ENCODE peak calls at places on chromosomes 16 and 17, in six cellular contexts. One of them, this sample, is unnamed.

GRCh38 chr17:45895304-45895968 is 1.1 kb downstream of the MAPT start:
- DNase-seq in HFF-Myc: no peak
- DNase-seq in gastrocnemius medialis: peak
- DNase-seq in thyroid gland: peak
- DNase-seq in K562: no peak
- DNase-seq in A549: peak
- DNase-seq in this sample: no peak

GRCh38 chr17:49646391-49647255 is 31.3 kb downstream of the SPOP start:
- DNase-seq in HFF-Myc: peak
- DNase-seq in gastrocnemius medialis: peak
- DNase-seq in thyroid gland: peak
- DNase-seq in K562: no peak
- DNase-seq in A549: no peak
- DNase-seq in this sample: peak

GRCh38 chr16:23014592-23014991 is 134.7 kb downstream of the USP31 start:
- DNase-seq in HFF-Myc: no peak
- DNase-seq in gastrocnemius medialis: no peak
- DNase-seq in thyroid gland: no peak
- DNase-seq in K562: peak
- DNase-seq in A549: no peak
- DNase-seq in this sample: no peak

GRCh38 chr16:22123759-22124490 is 31.6 kb downstream of the VWA3A start:
- DNase-seq in HFF-Myc: no peak
- DNase-seq in gastrocnemius medialis: no peak
- DNase-seq in thyroid gland: no peak
- DNase-seq in K562: no peak
- DNase-seq in A549: peak
- DNase-seq in this sample: no peak

GRCh38 chr16:54098247-54098646 is 188.3 kb downstream of the IRX3 start:
- DNase-seq in HFF-Myc: no peak
- DNase-seq in gastrocnemius medialis: no peak
- DNase-seq in thyroid gland: no peak
- DNase-seq in K562: no peak
- DNase-seq in A549: no peak
- DNase-seq in this sample: no peak

GRCh38 chr17:38798614-38799500 is 499 bp downstream of the PIP4K2B start:
- DNase-seq in HFF-Myc: no peak
- DNase-seq in gastrocnemius medialis: peak
- DNase-seq in thyroid gland: peak
- DNase-seq in K562: peak
- DNase-seq in A549: peak
- DNase-seq in this sample: no peak

GRCh38 chr16:66427036-66427446 is at the start of gene BEAN1:
- DNase-seq in HFF-Myc: no peak
- DNase-seq in gastrocnemius medialis: no peak
- DNase-seq in thyroid gland: peak
- DNase-seq in K562: peak
- DNase-seq in A549: peak
- DNase-seq in this sample: no peak

GRCh38 chr16:4060823-4061222 is 55.4 kb downstream of the ADCY9 start:
- DNase-seq in HFF-Myc: no peak
- DNase-seq in gastrocnemius medialis: no peak
- DNase-seq in thyroid gland: no peak
- DNase-seq in K562: no peak
- DNase-seq in A549: no peak
- DNase-seq in this sample: no peak

GRCh38 chr17:3892095-3892998 is 506 bp downstream of the CAMKK1 start:
- DNase-seq in HFF-Myc: no peak
- DNase-seq in gastrocnemius medialis: peak
- DNase-seq in thyroid gland: peak
- DNase-seq in K562: peak
- DNase-seq in A549: peak
- DNase-seq in this sample: no peak

GRCh38 chr16:8564934-8565345 is 25.4 kb downstream of the TMEM114 start:
- DNase-seq in HFF-Myc: no peak
- DNase-seq in gastrocnemius medialis: no peak
- DNase-seq in thyroid gland: no peak
- DNase-seq in K562: no peak
- DNase-seq in A549: no peak
- DNase-seq in this sample: no peak

GRCh38 chr17:42179911-42180410 is 981 bp downstream of the KCNH4 start:
- DNase-seq in HFF-Myc: no peak
- DNase-seq in gastrocnemius medialis: no peak
- DNase-seq in thyroid gland: peak
- DNase-seq in K562: peak
- DNase-seq in A549: no peak
- DNase-seq in this sample: no peak

GRCh38 chr16:87060026-87060986 is 256.9 kb downstream of the C16orf95 start:
- DNase-seq in HFF-Myc: no peak
- DNase-seq in gastrocnemius medialis: no peak
- DNase-seq in thyroid gland: peak
- DNase-seq in K562: peak
- DNase-seq in A549: no peak
- DNase-seq in this sample: peak

GRCh38 chr16:17002557-17002956 is 468.2 kb downstream of the XYLT1 start:
- DNase-seq in HFF-Myc: no peak
- DNase-seq in gastrocnemius medialis: no peak
- DNase-seq in thyroid gland: no peak
- DNase-seq in K562: no peak
- DNase-seq in A549: no peak
- DNase-seq in this sample: no peak

GRCh38 chr17:35170968-35171771 is 23.0 kb downstream of the SLC35G3 start:
- DNase-seq in HFF-Myc: no peak
- DNase-seq in gastrocnemius medialis: no peak
- DNase-seq in thyroid gland: no peak
- DNase-seq in K562: no peak
- DNase-seq in A549: peak
- DNase-seq in this sample: no peak

GRCh38 chr17:74474043-74474792 is 7.8 kb downstream of the CD300A start:
- DNase-seq in HFF-Myc: no peak
- DNase-seq in gastrocnemius medialis: no peak
- DNase-seq in thyroid gland: no peak
- DNase-seq in K562: no peak
- DNase-seq in A549: no peak
- DNase-seq in this sample: no peak

GRCh38 chr16:79653337-79654000 is 52.9 kb upstream of the MAF start:
- DNase-seq in HFF-Myc: no peak
- DNase-seq in gastrocnemius medialis: no peak
- DNase-seq in thyroid gland: peak
- DNase-seq in K562: no peak
- DNase-seq in A549: no peak
- DNase-seq in this sample: no peak

GRCh38 chr16:85202631-85203461 is 90.6 kb upstream of the CIBAR2 start:
- DNase-seq in HFF-Myc: peak
- DNase-seq in gastrocnemius medialis: peak
- DNase-seq in thyroid gland: peak
- DNase-seq in K562: no peak
- DNase-seq in A549: no peak
- DNase-seq in this sample: peak

GRCh38 chr16:1789643-1790045 is 3.9 kb downstream of the IGFALS start:
- DNase-seq in HFF-Myc: no peak
- DNase-seq in gastrocnemius medialis: no peak
- DNase-seq in thyroid gland: no peak
- DNase-seq in K562: no peak
- DNase-seq in A549: no peak
- DNase-seq in this sample: no peak

GRCh38 chr17:66767164-66767933 is 67.6 kb upstream of the CACNG5 start:
- DNase-seq in HFF-Myc: no peak
- DNase-seq in gastrocnemius medialis: no peak
- DNase-seq in thyroid gland: peak
- DNase-seq in K562: no peak
- DNase-seq in A549: no peak
- DNase-seq in this sample: no peak

GRCh38 chr17:45782889-45783592 is 1.1 kb upstream of the CRHR1 start:
- DNase-seq in HFF-Myc: no peak
- DNase-seq in gastrocnemius medialis: no peak
- DNase-seq in thyroid gland: peak
- DNase-seq in K562: peak
- DNase-seq in A549: peak
- DNase-seq in this sample: no peak

GRCh38 chr16:25126820-25127232 is 15.3 kb downstream of the LCMT1 start:
- DNase-seq in HFF-Myc: peak
- DNase-seq in gastrocnemius medialis: no peak
- DNase-seq in thyroid gland: no peak
- DNase-seq in K562: peak
- DNase-seq in A549: peak
- DNase-seq in this sample: peak

GRCh38 chr17:32569171-32570080 is 82.6 kb downstream of the CDK5R1 start:
- DNase-seq in HFF-Myc: no peak
- DNase-seq in gastrocnemius medialis: no peak
- DNase-seq in thyroid gland: no peak
- DNase-seq in K562: no peak
- DNase-seq in A549: no peak
- DNase-seq in this sample: no peak

GRCh38 chr17:2179615-2180295 is 123.8 kb downstream of the SMG6 start:
- DNase-seq in HFF-Myc: peak
- DNase-seq in gastrocnemius medialis: peak
- DNase-seq in thyroid gland: peak
- DNase-seq in K562: no peak
- DNase-seq in A549: no peak
- DNase-seq in this sample: peak

GRCh38 chr17:21164226-21165019 is 37.7 kb downstream of the DHRS7B start:
- DNase-seq in HFF-Myc: no peak
- DNase-seq in gastrocnemius medialis: no peak
- DNase-seq in thyroid gland: no peak
- DNase-seq in K562: no peak
- DNase-seq in A549: no peak
- DNase-seq in this sample: no peak

GRCh38 chr17:82297280-82297803 is 20.1 kb downstream of the CD7 start:
- DNase-seq in HFF-Myc: no peak
- DNase-seq in gastrocnemius medialis: peak
- DNase-seq in thyroid gland: peak
- DNase-seq in K562: peak
- DNase-seq in A549: peak
- DNase-seq in this sample: peak

GRCh38 chr17:21089145-21089544 is 37.6 kb upstream of the DHRS7B start:
- DNase-seq in HFF-Myc: peak
- DNase-seq in gastrocnemius medialis: no peak
- DNase-seq in thyroid gland: no peak
- DNase-seq in K562: no peak
- DNase-seq in A549: no peak
- DNase-seq in this sample: no peak

GRCh38 chr16:67210069-67210937 is 11.4 kb downstream of the ELMO3 start:
- DNase-seq in HFF-Myc: no peak
- DNase-seq in gastrocnemius medialis: no peak
- DNase-seq in thyroid gland: no peak
- DNase-seq in K562: no peak
- DNase-seq in A549: no peak
- DNase-seq in this sample: no peak

GRCh38 chr16:19014456-19014855 is 30.7 kb downstream of the TMC7 start:
- DNase-seq in HFF-Myc: no peak
- DNase-seq in gastrocnemius medialis: no peak
- DNase-seq in thyroid gland: no peak
- DNase-seq in K562: peak
- DNase-seq in A549: no peak
- DNase-seq in this sample: no peak

GRCh38 chr17:4304417-4305027 is 40.7 kb upstream of the ANKFY1 start:
- DNase-seq in HFF-Myc: no peak
- DNase-seq in gastrocnemius medialis: no peak
- DNase-seq in thyroid gland: peak
- DNase-seq in K562: peak
- DNase-seq in A549: peak
- DNase-seq in this sample: peak

GRCh38 chr17:80649672-80650338 is 105.2 kb downstream of the RPTOR start:
- DNase-seq in HFF-Myc: peak
- DNase-seq in gastrocnemius medialis: peak
- DNase-seq in thyroid gland: peak
- DNase-seq in K562: peak
- DNase-seq in A549: peak
- DNase-seq in this sample: no peak
- TF ChIP-seq CTCF in HFF-Myc: peak
- TF ChIP-seq CTCF in gastrocnemius medialis: peak
- TF ChIP-seq CTCF in thyroid gland: no peak
- TF ChIP-seq CTCF in K562: peak
- TF ChIP-seq CTCF in A549: peak
- TF ChIP-seq CTCF in this sample: peak

GRCh38 chr16:11420895-11421294 is 75.6 kb downstream of the RMI2 start:
- DNase-seq in HFF-Myc: no peak
- DNase-seq in gastrocnemius medialis: no peak
- DNase-seq in thyroid gland: no peak
- DNase-seq in K562: no peak
- DNase-seq in A549: no peak
- DNase-seq in this sample: no peak

GRCh38 chr16:11416228-11417001 is 71.2 kb downstream of the RMI2 start:
- DNase-seq in HFF-Myc: no peak
- DNase-seq in gastrocnemius medialis: no peak
- DNase-seq in thyroid gland: no peak
- DNase-seq in K562: no peak
- DNase-seq in A549: no peak
- DNase-seq in this sample: no peak

GRCh38 chr16:11414815-11415775 is 69.8 kb downstream of the RMI2 start:
- DNase-seq in HFF-Myc: no peak
- DNase-seq in gastrocnemius medialis: no peak
- DNase-seq in thyroid gland: no peak
- DNase-seq in K562: no peak
- DNase-seq in A549: no peak
- DNase-seq in this sample: no peak

GRCh38 chr16:11417487-11417886 is 72.2 kb downstream of the RMI2 start:
- DNase-seq in HFF-Myc: no peak
- DNase-seq in gastrocnemius medialis: no peak
- DNase-seq in thyroid gland: no peak
- DNase-seq in K562: no peak
- DNase-seq in A549: no peak
- DNase-seq in this sample: no peak

GRCh38 chr16:11418506-11418905 is 73.2 kb downstream of the RMI2 start:
- DNase-seq in HFF-Myc: no peak
- DNase-seq in gastrocnemius medialis: no peak
- DNase-seq in thyroid gland: no peak
- DNase-seq in K562: no peak
- DNase-seq in A549: no peak
- DNase-seq in this sample: no peak
- H3K4me3 ChIP-seq in HFF-Myc: no peak
- H3K4me3 ChIP-seq in gastrocnemius medialis: no peak
- H3K4me3 ChIP-seq in thyroid gland: no peak
- H3K4me3 ChIP-seq in K562: no peak
- H3K4me3 ChIP-seq in A549: no peak
- H3K4me3 ChIP-seq in this sample: no peak

GRCh38 chr17:72455562-72455961 is 334.7 kb downstream of the SOX9 start:
- DNase-seq in HFF-Myc: no peak
- DNase-seq in gastrocnemius medialis: no peak
- DNase-seq in thyroid gland: no peak
- DNase-seq in K562: no peak
- DNase-seq in A549: no peak
- DNase-seq in this sample: no peak
- TF ChIP-seq CTCF in HFF-Myc: no peak
- TF ChIP-seq CTCF in gastrocnemius medialis: no peak
- TF ChIP-seq CTCF in thyroid gland: no peak
- TF ChIP-seq CTCF in K562: no peak
- TF ChIP-seq CTCF in A549: no peak
- TF ChIP-seq CTCF in this sample: peak

GRCh38 chr16:65118866-65119265 is 3.0 kb downstream of the CDH11 start:
- DNase-seq in HFF-Myc: no peak
- DNase-seq in gastrocnemius medialis: no peak
- DNase-seq in thyroid gland: no peak
- DNase-seq in K562: no peak
- DNase-seq in A549: no peak
- DNase-seq in this sample: no peak
- H3K4me3 ChIP-seq in HFF-Myc: peak
- H3K4me3 ChIP-seq in gastrocnemius medialis: no peak
- H3K4me3 ChIP-seq in thyroid gland: no peak
- H3K4me3 ChIP-seq in K562: no peak
- H3K4me3 ChIP-seq in A549: no peak
- H3K4me3 ChIP-seq in this sample: peak

GRCh38 chr17:51948128-51948527 is 210.4 kb downstream of the CA10 start:
- DNase-seq in HFF-Myc: no peak
- DNase-seq in gastrocnemius medialis: no peak
- DNase-seq in thyroid gland: peak
- DNase-seq in K562: no peak
- DNase-seq in A549: no peak
- DNase-seq in this sample: no peak
- TF ChIP-seq CTCF in HFF-Myc: no peak
- TF ChIP-seq CTCF in gastrocnemius medialis: no peak
- TF ChIP-seq CTCF in thyroid gland: no peak
- TF ChIP-seq CTCF in K562: no peak
- TF ChIP-seq CTCF in A549: no peak
- TF ChIP-seq CTCF in this sample: no peak

This sample was measured in astrocyte of the cerebellum.